ENCODE peak calls at places on chromosomes 13 and 19, in nine cellular contexts. W is Peyer's patch; K is breast epithelium; G is ascending aorta; B is heart right ventricle; J is CD8-positive, alpha-beta T cell; O is body of pancreas; A is ovary; T is K562. Q is an unnamed sample.

GRCh38 chr13:42594577-42595571 is 20.9 kb downstream of the TNFSF11 start:
- DNase-seq in B (no peak), G (no peak), J (peak), K (no peak), A (peak), W (no peak), O (peak), T (peak), Q (peak)

GRCh38 chr13:19664481-19665230 is 31.2 kb downstream of the MPHOSPH8 start:
- DNase-seq in A (no peak), B (no peak), O (no peak), W (no peak), J (no peak), G (no peak), T (no peak), K (no peak), Q (no peak)

GRCh38 chr19:41441321-41441945 is 1.5 kb upstream of the ERICH4 start:
- DNase-seq in B (no peak), J (no peak), G (no peak), K (peak), O (no peak), A (peak), T (no peak), W (no peak), Q (no peak)

GRCh38 chr13:98664047-98664446 is 87.1 kb upstream of the STK24 start:
- DNase-seq in O (no peak), G (no peak), J (no peak), K (no peak), B (no peak), A (no peak), T (no peak), W (no peak), Q (peak)

GRCh38 chr13:37491661-37492060 is 106.9 kb downstream of the POSTN start:
- DNase-seq in J (no peak), W (no peak), G (no peak), O (no peak), A (no peak), B (no peak), K (no peak), T (no peak), Q (no peak)

GRCh38 chr19:33473644-33474305 is 47.8 kb downstream of the PEPD start:
- DNase-seq in J (no peak), A (peak), K (no peak), O (no peak), T (no peak), G (no peak), B (no peak), W (no peak), Q (no peak)

GRCh38 chr19:44142014-44142523 is 715 bp downstream of the ZNF234 start:
- DNase-seq in W (no peak), K (no peak), J (no peak), O (peak), B (no peak), T (peak), A (no peak), G (no peak), Q (no peak)

GRCh38 chr13:75541287-75541686 is 3.6 kb upstream of the COMMD6 start:
- DNase-seq in B (no peak), W (no peak), T (no peak), A (no peak), J (no peak), K (no peak), O (no peak), G (no peak), Q (no peak)

GRCh38 chr19:1446713-1447564 is 3.0 kb upstream of the APC2 start:
- DNase-seq in T (no peak), A (peak), B (no peak), W (no peak), K (no peak), G (no peak), O (no peak), J (peak), Q (no peak)

GRCh38 chr13:21749410-21749809 is 78.5 kb downstream of the FGF9 start:
- DNase-seq in J (no peak), G (no peak), T (no peak), O (no peak), B (no peak), W (no peak), K (no peak), A (no peak), Q (no peak)

GRCh38 chr19:4352701-4353121 is 9.3 kb downstream of the MPND start:
- DNase-seq in J (peak), O (peak), A (no peak), W (peak), T (peak), B (no peak), K (no peak), G (no peak), Q (no peak)

GRCh38 chr19:4229179-4229931 is at the start of gene EBI3:
- DNase-seq in O (no peak), T (peak), K (no peak), A (no peak), G (no peak), J (no peak), B (no peak), W (no peak), Q (no peak)

GRCh38 chr13:77213644-77214043 is 113.2 kb downstream of the MYCBP2 start:
- DNase-seq in B (no peak), J (no peak), O (no peak), A (no peak), T (no peak), G (no peak), W (no peak), K (no peak), Q (no peak)

GRCh38 chr13:113585828-113586355 is 1.3 kb downstream of the TFDP1 start:
- DNase-seq in T (peak), J (no peak), B (no peak), O (no peak), K (peak), W (no peak), A (peak), G (no peak), Q (peak)

GRCh38 chr19:34274827-34275625 is 20.7 kb downstream of the GARRE1 start:
- DNase-seq in A (no peak), J (no peak), O (no peak), K (no peak), G (no peak), W (no peak), T (no peak), B (no peak), Q (no peak)

GRCh38 chr13:60431108-60431700 is 34.2 kb downstream of the TDRD3 start:
- DNase-seq in G (no peak), O (no peak), J (no peak), T (peak), B (no peak), W (no peak), K (no peak), A (no peak), Q (no peak)

GRCh38 chr13:92994056-92994455 is 232.6 kb upstream of the GPC6 start:
- DNase-seq in G (no peak), O (no peak), K (no peak), B (no peak), T (no peak), A (no peak), W (no peak), J (no peak), Q (no peak)

GRCh38 chr19:43895727-43896126 is 39.4 kb downstream of the ZNF45 start:
- DNase-seq in K (no peak), T (no peak), W (no peak), B (no peak), A (no peak), G (no peak), O (no peak), J (no peak), Q (no peak)

GRCh38 chr19:45498411-45499195 is at the start of gene PPM1N:
- DNase-seq in A (no peak), J (peak), B (no peak), W (peak), K (no peak), T (peak), G (no peak), O (no peak), Q (no peak)

GRCh38 chr19:30227071-30227621 is 145.0 kb upstream of the ZNF536 start:
- DNase-seq in J (no peak), O (no peak), T (no peak), K (no peak), G (no peak), B (peak), W (no peak), A (no peak), Q (peak)

GRCh38 chr13:21101865-21102576 is 40.6 kb upstream of the LATS2 start:
- DNase-seq in A (no peak), W (no peak), T (no peak), O (no peak), B (no peak), G (no peak), K (no peak), J (no peak), Q (no peak)

GRCh38 chr13:77389617-77389984 is 62.7 kb upstream of the MYCBP2 start:
- DNase-seq in W (no peak), A (no peak), J (no peak), G (no peak), T (no peak), K (no peak), O (no peak), B (no peak), Q (no peak)

GRCh38 chr19:13031917-13032623 is 36.8 kb downstream of the NFIX start:
- DNase-seq in K (no peak), G (no peak), J (no peak), B (no peak), T (no peak), A (no peak), W (no peak), O (no peak), Q (peak)

GRCh38 chr13:73223372-73223781 is 164.6 kb downstream of the KLF5 start:
- DNase-seq in O (no peak), A (no peak), T (no peak), G (no peak), B (no peak), J (no peak), K (no peak), W (no peak), Q (no peak)

GRCh38 chr19:46746281-46746965 is at the start of gene STRN4:
- DNase-seq in W (peak), J (peak), A (peak), O (peak), B (peak), T (peak), K (no peak), G (no peak), Q (no peak)

GRCh38 chr13:25319781-25320180 is 18.4 kb downstream of the NUP58 start:
- DNase-seq in T (no peak), K (no peak), W (no peak), B (no peak), G (no peak), J (no peak), O (no peak), A (no peak), Q (no peak)

GRCh38 chr19:40716031-40716654 is 543 bp downstream of the COQ8B start:
- DNase-seq in G (no peak), O (peak), T (peak), A (peak), B (no peak), J (peak), K (peak), W (peak), Q (no peak)

GRCh38 chr13:62119739-62120700 is 704.4 kb upstream of the PCDH20 start:
- DNase-seq in K (no peak), W (no peak), A (no peak), G (no peak), J (no peak), B (no peak), T (no peak), O (no peak), Q (no peak)

GRCh38 chr13:105059786-105060185 is 1475.7 kb downstream of the EFNB2 start:
- DNase-seq in A (no peak), W (no peak), K (no peak), G (no peak), J (no peak), T (no peak), B (no peak), O (no peak), Q (no peak)

GRCh38 chr19:7916908-7917291 is 2.3 kb downstream of the TGFBR3L start:
- DNase-seq in O (no peak), B (no peak), J (no peak), K (no peak), T (no peak), G (no peak), A (no peak), W (no peak), Q (no peak)

GRCh38 chr19:47028372-47028672 is 8.7 kb downstream of the NPAS1 start:
- DNase-seq in J (no peak), A (no peak), G (no peak), W (no peak), O (no peak), B (no peak), K (no peak), T (no peak), Q (no peak)

GRCh38 chr19:30682576-30683536 is 310.7 kb downstream of the ZNF536 start:
- DNase-seq in B (peak), K (peak), T (peak), G (no peak), W (peak), A (peak), J (peak), O (peak), Q (peak)

GRCh38 chr13:83281666-83282065 is 600.6 kb downstream of the SLITRK1 start:
- DNase-seq in W (no peak), J (no peak), K (no peak), T (no peak), A (no peak), B (no peak), O (no peak), G (no peak), Q (no peak)

GRCh38 chr13:99314640-99315176 is 7.5 kb upstream of the GPR183 start:
- DNase-seq in W (no peak), K (no peak), T (peak), J (peak), O (no peak), A (no peak), G (no peak), B (no peak), Q (no peak)

GRCh38 chr13:99446242-99446641 is 55.0 kb upstream of the TM9SF2 start:
- DNase-seq in B (no peak), A (no peak), K (no peak), W (no peak), O (no peak), T (no peak), J (no peak), G (no peak), Q (no peak)

GRCh38 chr13:76754414-76754813 is 131.8 kb downstream of the KCTD12 start:
- DNase-seq in T (no peak), K (no peak), J (no peak), G (no peak), A (no peak), O (peak), B (no peak), W (no peak), Q (no peak)

GRCh38 chr13:35984287-35984686 is 146.9 kb downstream of the DCLK1 start:
- DNase-seq in T (no peak), G (no peak), K (no peak), J (no peak), A (no peak), W (no peak), B (no peak), O (no peak), Q (no peak)

GRCh38 chr19:29001006-29001921 is 211.7 kb downstream of the UQCRFS1 start:
- DNase-seq in T (no peak), G (no peak), K (no peak), O (no peak), J (no peak), B (no peak), W (no peak), A (peak), Q (no peak)
- H3K27ac ChIP-seq in T (no peak), G (no peak), K (peak), O (no peak), J (no peak), B (no peak), W (no peak), A (no peak), Q (no peak)

GRCh38 chr13:31914843-31915242 is 116.7 kb upstream of the FRY start:
- DNase-seq in G (no peak), T (no peak), K (no peak), A (no peak), J (no peak), B (no peak), O (no peak), W (no peak), Q (no peak)

GRCh38 chr13:31909889-31910551 is 121.6 kb upstream of the FRY start:
- DNase-seq in B (no peak), J (peak), G (no peak), O (peak), T (peak), K (no peak), W (no peak), A (peak), Q (peak)

GRCh38 chr13:31912641-31913401 is 118.8 kb upstream of the FRY start:
- DNase-seq in W (no peak), B (no peak), J (no peak), K (no peak), A (no peak), G (no peak), O (no peak), T (no peak), Q (no peak)

GRCh38 chr13:31910633-31911032 is 120.9 kb upstream of the FRY start:
- DNase-seq in A (no peak), G (no peak), J (no peak), B (no peak), O (no peak), W (no peak), T (no peak), K (no peak), Q (no peak)

GRCh38 chr13:31913459-31913858 is 118.1 kb upstream of the FRY start:
- DNase-seq in K (no peak), O (peak), W (no peak), T (no peak), G (no peak), B (no peak), A (no peak), J (no peak), Q (no peak)
- TF ChIP-seq CTCF in K (peak), O (peak), W (no peak), T (no peak), G (no peak), B (peak), A (no peak), J (no peak), Q (no peak)

GRCh38 chr13:32723987-32724386 is 137.7 kb downstream of the PDS5B start:
- DNase-seq in W (no peak), G (no peak), B (no peak), K (no peak), J (no peak), T (no peak), A (no peak), O (no peak), Q (no peak)
- H3K4me3 ChIP-seq in W (no peak), G (no peak), B (no peak), K (no peak), J (no peak), T (no peak), A (no peak), O (no peak), Q (no peak)

GRCh38 chr19:19304186-19304975 is 15.9 kb downstream of the SUGP1 start:
- DNase-seq in T (no peak), W (no peak), A (no peak), B (peak), O (no peak), G (no peak), K (no peak), J (no peak), Q (peak)
- H3K27ac ChIP-seq in T (no peak), W (no peak), A (no peak), B (peak), O (no peak), G (no peak), K (no peak), J (no peak), Q (peak)

DNA sequence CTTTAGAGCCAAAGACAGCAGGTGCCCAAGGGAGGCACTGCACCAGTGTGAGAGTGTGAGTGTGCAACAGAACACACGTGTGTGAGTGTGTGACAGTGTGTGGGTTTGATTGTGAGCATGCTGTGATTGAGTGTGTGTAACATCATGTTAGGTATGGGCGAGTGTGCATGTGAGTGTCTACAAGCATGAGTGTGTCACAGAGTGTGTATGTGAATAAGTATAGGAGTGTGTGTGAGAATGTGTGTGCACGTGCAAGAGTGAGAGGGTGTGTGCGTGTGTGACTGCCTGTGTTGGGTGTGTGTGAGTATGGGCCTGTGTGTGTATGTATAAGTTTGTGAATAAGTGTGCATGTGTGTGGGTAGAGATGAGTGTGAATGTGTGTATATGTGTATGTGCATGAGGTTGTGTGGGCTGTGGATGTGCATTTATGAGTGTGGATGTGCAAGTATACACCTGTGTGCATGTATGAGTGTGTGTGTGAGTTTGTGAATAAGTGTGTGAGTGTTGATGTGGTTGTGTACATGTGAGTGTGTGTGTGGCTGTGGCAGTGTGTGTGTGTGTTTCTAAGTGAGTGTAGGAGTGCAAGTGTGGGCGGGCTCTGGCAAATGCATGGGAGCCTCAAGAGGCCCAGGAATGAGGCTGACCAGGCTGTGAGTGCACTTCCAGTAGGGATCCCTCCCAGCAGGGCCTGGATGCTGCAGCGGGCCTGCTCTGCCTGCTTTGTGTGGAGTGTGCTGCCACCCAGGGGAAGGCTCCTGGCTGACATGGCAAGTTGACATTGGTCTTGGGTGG is 198.4 kb downstream of the COL4A1 start:
- DNase-seq in B (peak), J (no peak), T (no peak), W (no peak), A (peak), K (peak), G (no peak), O (peak), Q (peak)
- TF ChIP-seq CTCF in B (peak), J (no peak), T (peak), W (peak), A (peak), K (peak), G (peak), O (peak), Q (peak)

GRCh38 chr19:35347171-35347929 is at the start of gene FFAR1:
- DNase-seq in A (peak), O (peak), T (no peak), K (peak), W (peak), B (no peak), G (no peak), J (peak), Q (peak)
- H3K4me3 ChIP-seq in A (no peak), O (no peak), T (no peak), K (no peak), W (no peak), B (no peak), G (no peak), J (no peak), Q (no peak)

GRCh38 chr13:48493076-48493765 is 39.7 kb downstream of the RCBTB2 start:
- DNase-seq in T (no peak), W (no peak), A (no peak), B (no peak), O (no peak), G (no peak), K (no peak), J (no peak), Q (no peak)
- H3K27ac ChIP-seq in T (no peak), W (peak), A (no peak), B (peak), O (peak), G (peak), K (peak), J (peak), Q (peak)

GRCh38 chr13:74444161-74444571 is 310.0 kb upstream of the KLF12 start:
- DNase-seq in G (no peak), B (no peak), J (no peak), K (no peak), O (no peak), W (no peak), A (no peak), T (no peak), Q (no peak)
- TF ChIP-seq CTCF in G (no peak), B (no peak), J (no peak), K (no peak), O (no peak), W (no peak), A (no peak), T (no peak), Q (no peak)

DNA sequence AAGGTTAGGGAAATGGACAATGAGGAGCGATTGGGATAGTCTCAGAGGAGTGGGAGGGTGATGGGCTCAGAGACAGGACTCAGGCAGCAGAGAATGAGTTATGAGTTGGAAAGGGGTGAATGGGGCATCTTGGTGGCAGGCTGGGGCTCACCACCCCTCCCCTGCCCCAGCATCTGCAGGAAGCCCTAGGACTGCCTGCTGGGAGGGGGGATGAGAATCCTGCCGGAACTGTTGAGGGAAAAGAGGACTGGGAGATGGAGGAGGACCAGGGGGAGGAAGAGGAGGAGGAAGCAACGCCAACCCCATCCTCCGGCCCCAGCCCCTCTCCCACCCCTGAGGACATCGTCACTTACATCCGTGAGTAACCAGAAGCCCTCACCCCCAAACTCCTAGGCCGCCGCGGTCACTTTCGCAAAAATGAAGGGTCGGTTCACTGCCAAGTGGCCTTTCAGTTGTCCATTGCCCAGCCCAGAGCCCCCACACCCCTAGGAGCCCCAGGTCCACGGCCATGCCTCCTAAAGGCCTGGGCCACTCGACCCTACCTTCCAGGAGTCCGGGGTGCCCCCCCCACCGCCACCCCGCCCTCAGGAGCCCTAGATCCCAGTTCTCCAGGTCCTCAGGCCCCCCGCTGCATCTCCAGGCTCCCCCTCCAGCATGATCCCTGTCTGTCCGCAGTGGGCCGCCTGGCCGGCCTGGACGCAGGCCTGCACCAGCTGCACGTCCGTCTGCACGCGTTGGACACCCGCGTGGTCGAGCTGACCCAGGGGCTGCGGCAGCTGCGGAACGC is 764 bp downstream of the CLEC11A start:
- DNase-seq in O (no peak), K (no peak), T (no peak), J (no peak), G (no peak), B (no peak), A (no peak), W (no peak), Q (no peak)
- H3K4me3 ChIP-seq in O (peak), K (peak), T (peak), J (peak), G (peak), B (peak), A (peak), W (peak), Q (peak)

Q was measured in dorsolateral prefrontal cortex.